ENCODE peak calls at places on chromosome 1, in four cellular contexts. One of them, this sample, is unnamed.
A peak's percentile ranks its signal among the peaks of the same experiment; 100 is the strongest.

GRCh38 chr1:28750330-28750729 is 13.6 kb downstream of the YTHDF2 start:
- DNase-seq in stimulated activated CD4-positive, alpha-beta T cell treated with anti-CD3 and anti-CD28 coated beads, Interleukin-1b, Interleukin-23, amount 100 ng/mL, for 24 hours: no peak
- DNase-seq in BJ: no peak
- DNase-seq in AG20443: no peak
- DNase-seq in this sample: no peak

GRCh38 chr1:13461977-13462376 is 51.7 kb downstream of the PRAMEF20 start:
- DNase-seq in BJ: no peak
- DNase-seq in stimulated activated CD4-positive, alpha-beta T cell treated with anti-CD3 and anti-CD28 coated beads, Interleukin-1b, Interleukin-23, amount 100 ng/mL, for 24 hours: no peak
- DNase-seq in AG20443: no peak
- DNase-seq in this sample: no peak

GRCh38 chr1:224554620-224555259 is 61.4 kb upstream of the CNIH3 start:
- DNase-seq in BJ: no peak
- DNase-seq in stimulated activated CD4-positive, alpha-beta T cell treated with anti-CD3 and anti-CD28 coated beads, Interleukin-1b, Interleukin-23, amount 100 ng/mL, for 24 hours: no peak
- DNase-seq in AG20443: no peak
- DNase-seq in this sample: no peak

GRCh38 chr1:219778110-219778509 is 150.2 kb downstream of the SLC30A10 start:
- DNase-seq in BJ: no peak
- DNase-seq in AG20443: no peak
- DNase-seq in stimulated activated CD4-positive, alpha-beta T cell treated with anti-CD3 and anti-CD28 coated beads, Interleukin-1b, Interleukin-23, amount 100 ng/mL, for 24 hours: no peak
- DNase-seq in this sample: no peak

GRCh38 chr1:5244631-5245285 is 590.3 kb downstream of the AJAP1 start:
- DNase-seq in AG20443: no peak
- DNase-seq in stimulated activated CD4-positive, alpha-beta T cell treated with anti-CD3 and anti-CD28 coated beads, Interleukin-1b, Interleukin-23, amount 100 ng/mL, for 24 hours: no peak
- DNase-seq in BJ: no peak
- DNase-seq in this sample: no peak

GRCh38 chr1:150562384-150563339 is 13.5 kb downstream of the ADAMTSL4 start:
- DNase-seq in AG20443: no peak
- DNase-seq in BJ: no peak
- DNase-seq in stimulated activated CD4-positive, alpha-beta T cell treated with anti-CD3 and anti-CD28 coated beads, Interleukin-1b, Interleukin-23, amount 100 ng/mL, for 24 hours: peak; percentile 45
- DNase-seq in this sample: peak; percentile 62

GRCh38 chr1:75470448-75470847 is 140.5 kb downstream of the SLC44A5 start:
- DNase-seq in AG20443: no peak
- DNase-seq in stimulated activated CD4-positive, alpha-beta T cell treated with anti-CD3 and anti-CD28 coated beads, Interleukin-1b, Interleukin-23, amount 100 ng/mL, for 24 hours: no peak
- DNase-seq in BJ: no peak
- DNase-seq in this sample: no peak

GRCh38 chr1:162991444-162991843 is 77.7 kb upstream of the RGS4 start:
- DNase-seq in BJ: no peak
- DNase-seq in AG20443: no peak
- DNase-seq in stimulated activated CD4-positive, alpha-beta T cell treated with anti-CD3 and anti-CD28 coated beads, Interleukin-1b, Interleukin-23, amount 100 ng/mL, for 24 hours: no peak
- DNase-seq in this sample: no peak

GRCh38 chr1:36128126-36128904 is 3.3 kb upstream of the COL8A2 start:
- DNase-seq in AG20443: peak; percentile 85
- DNase-seq in BJ: no peak
- DNase-seq in stimulated activated CD4-positive, alpha-beta T cell treated with anti-CD3 and anti-CD28 coated beads, Interleukin-1b, Interleukin-23, amount 100 ng/mL, for 24 hours: no peak
- DNase-seq in this sample: no peak

GRCh38 chr1:29156543-29157268 is 25.0 kb downstream of the SRSF4 start:
- DNase-seq in AG20443: no peak
- DNase-seq in stimulated activated CD4-positive, alpha-beta T cell treated with anti-CD3 and anti-CD28 coated beads, Interleukin-1b, Interleukin-23, amount 100 ng/mL, for 24 hours: no peak
- DNase-seq in BJ: no peak
- DNase-seq in this sample: no peak

GRCh38 chr1:154351363-154352068 is 26.2 kb downstream of the ATP8B2 start:
- DNase-seq in AG20443: peak; percentile 6
- DNase-seq in BJ: no peak
- DNase-seq in stimulated activated CD4-positive, alpha-beta T cell treated with anti-CD3 and anti-CD28 coated beads, Interleukin-1b, Interleukin-23, amount 100 ng/mL, for 24 hours: no peak
- DNase-seq in this sample: no peak

GRCh38 chr1:68384321-68384813 is 65.4 kb downstream of the RPE65 start:
- DNase-seq in BJ: peak; percentile 100
- DNase-seq in AG20443: peak; percentile 91
- DNase-seq in stimulated activated CD4-positive, alpha-beta T cell treated with anti-CD3 and anti-CD28 coated beads, Interleukin-1b, Interleukin-23, amount 100 ng/mL, for 24 hours: no peak
- DNase-seq in this sample: no peak

GRCh38 chr1:38923607-38924006 is 18.0 kb downstream of the RHBDL2 start:
- DNase-seq in BJ: no peak
- DNase-seq in stimulated activated CD4-positive, alpha-beta T cell treated with anti-CD3 and anti-CD28 coated beads, Interleukin-1b, Interleukin-23, amount 100 ng/mL, for 24 hours: no peak
- DNase-seq in AG20443: no peak
- DNase-seq in this sample: no peak

GRCh38 chr1:11880911-11881748 is 22.4 kb upstream of the NPPB start:
- DNase-seq in AG20443: no peak
- DNase-seq in BJ: no peak
- DNase-seq in stimulated activated CD4-positive, alpha-beta T cell treated with anti-CD3 and anti-CD28 coated beads, Interleukin-1b, Interleukin-23, amount 100 ng/mL, for 24 hours: no peak
- DNase-seq in this sample: no peak

GRCh38 chr1:228350831-228351781 is 55.5 kb downstream of the TRIM11 start:
- DNase-seq in AG20443: no peak
- DNase-seq in stimulated activated CD4-positive, alpha-beta T cell treated with anti-CD3 and anti-CD28 coated beads, Interleukin-1b, Interleukin-23, amount 100 ng/mL, for 24 hours: no peak
- DNase-seq in BJ: no peak
- DNase-seq in this sample: no peak

GRCh38 chr1:180218806-180219765 is 11.0 kb upstream of the LHX4 start:
- DNase-seq in BJ: no peak
- DNase-seq in AG20443: no peak
- DNase-seq in stimulated activated CD4-positive, alpha-beta T cell treated with anti-CD3 and anti-CD28 coated beads, Interleukin-1b, Interleukin-23, amount 100 ng/mL, for 24 hours: no peak
- DNase-seq in this sample: no peak

GRCh38 chr1:163275222-163275621 is 46.5 kb upstream of the NUF2 start:
- DNase-seq in AG20443: peak; percentile 25
- DNase-seq in BJ: no peak
- DNase-seq in stimulated activated CD4-positive, alpha-beta T cell treated with anti-CD3 and anti-CD28 coated beads, Interleukin-1b, Interleukin-23, amount 100 ng/mL, for 24 hours: no peak
- DNase-seq in this sample: no peak

GRCh38 chr1:21304488-21304887 is 14.2 kb upstream of the ECE1 start:
- DNase-seq in BJ: no peak
- DNase-seq in stimulated activated CD4-positive, alpha-beta T cell treated with anti-CD3 and anti-CD28 coated beads, Interleukin-1b, Interleukin-23, amount 100 ng/mL, for 24 hours: no peak
- DNase-seq in AG20443: no peak
- DNase-seq in this sample: no peak

GRCh38 chr1:183022202-183023145 is 746 bp upstream of the LAMC1 start:
- DNase-seq in AG20443: peak; percentile 92
- DNase-seq in stimulated activated CD4-positive, alpha-beta T cell treated with anti-CD3 and anti-CD28 coated beads, Interleukin-1b, Interleukin-23, amount 100 ng/mL, for 24 hours: no peak
- DNase-seq in BJ: peak; percentile 93
- DNase-seq in this sample: peak; percentile 14